ENCODE peak calls at places on chromosomes 1 and 21, in eight cellular contexts. One of them, this sample, is unnamed.
A peak's percentile ranks its signal among the peaks of the same experiment; 100 is the strongest.

GRCh38 chr21:21196848-21197247 is 198.6 kb downstream of the NCAM2 start:
- DNase-seq in left ventricle myocardium superior: no peak
- DNase-seq in RWPE2: no peak
- DNase-seq in small intestine: no peak
- DNase-seq in astrocyte: no peak
- DNase-seq in NCI-H1417: no peak
- DNase-seq in GM03348: no peak
- DNase-seq in esophagus squamous epithelium: no peak
- DNase-seq in this sample: no peak

GRCh38 chr21:34754690-34755647 is 86.2 kb downstream of the CLIC6 start:
- DNase-seq in left ventricle myocardium superior: no peak
- DNase-seq in RWPE2: no peak
- DNase-seq in small intestine: no peak
- DNase-seq in astrocyte: no peak
- DNase-seq in NCI-H1417: no peak
- DNase-seq in GM03348: no peak
- DNase-seq in esophagus squamous epithelium: no peak
- DNase-seq in this sample: no peak

GRCh38 chr1:81377406-81377805 is 423.3 kb upstream of the ADGRL2 start:
- DNase-seq in left ventricle myocardium superior: no peak
- DNase-seq in RWPE2: no peak
- DNase-seq in small intestine: no peak
- DNase-seq in astrocyte: no peak
- DNase-seq in NCI-H1417: no peak
- DNase-seq in GM03348: no peak
- DNase-seq in esophagus squamous epithelium: no peak
- DNase-seq in this sample: no peak

GRCh38 chr1:72891976-72892375 is 609.6 kb upstream of the NEGR1 start:
- DNase-seq in left ventricle myocardium superior: no peak
- DNase-seq in RWPE2: no peak
- DNase-seq in small intestine: no peak
- DNase-seq in astrocyte: peak; percentile 1
- DNase-seq in NCI-H1417: no peak
- DNase-seq in GM03348: no peak
- DNase-seq in esophagus squamous epithelium: no peak
- DNase-seq in this sample: no peak

GRCh38 chr21:20253261-20253660 is 744.9 kb upstream of the NCAM2 start:
- DNase-seq in left ventricle myocardium superior: no peak
- DNase-seq in RWPE2: no peak
- DNase-seq in small intestine: no peak
- DNase-seq in astrocyte: no peak
- DNase-seq in NCI-H1417: no peak
- DNase-seq in GM03348: no peak
- DNase-seq in esophagus squamous epithelium: no peak
- DNase-seq in this sample: no peak

GRCh38 chr1:118928739-118929554 is 59.2 kb downstream of the TBX15 start:
- DNase-seq in left ventricle myocardium superior: no peak
- DNase-seq in RWPE2: no peak
- DNase-seq in small intestine: no peak
- DNase-seq in astrocyte: peak; percentile 9
- DNase-seq in NCI-H1417: no peak
- DNase-seq in GM03348: peak; percentile 21
- DNase-seq in esophagus squamous epithelium: no peak
- DNase-seq in this sample: no peak

GRCh38 chr1:11878081-11878890 is 19.5 kb upstream of the NPPB start:
- DNase-seq in left ventricle myocardium superior: no peak
- DNase-seq in RWPE2: no peak
- DNase-seq in small intestine: no peak
- DNase-seq in astrocyte: no peak
- DNase-seq in NCI-H1417: no peak
- DNase-seq in GM03348: no peak
- DNase-seq in esophagus squamous epithelium: no peak
- DNase-seq in this sample: no peak

GRCh38 chr1:6783221-6783620 is 2.0 kb upstream of the CAMTA1 start:
- DNase-seq in left ventricle myocardium superior: no peak
- DNase-seq in RWPE2: no peak
- DNase-seq in small intestine: no peak
- DNase-seq in astrocyte: no peak
- DNase-seq in NCI-H1417: no peak
- DNase-seq in GM03348: no peak
- DNase-seq in esophagus squamous epithelium: no peak
- DNase-seq in this sample: no peak

GRCh38 chr1:193185206-193185605 is 1.2 kb downstream of the B3GALT2 start:
- DNase-seq in left ventricle myocardium superior: no peak
- DNase-seq in RWPE2: no peak
- DNase-seq in small intestine: no peak
- DNase-seq in astrocyte: no peak
- DNase-seq in NCI-H1417: no peak
- DNase-seq in GM03348: no peak
- DNase-seq in esophagus squamous epithelium: no peak
- DNase-seq in this sample: no peak

GRCh38 chr1:175503538-175503937 is 239.9 kb downstream of the TNR start:
- DNase-seq in left ventricle myocardium superior: no peak
- DNase-seq in RWPE2: no peak
- DNase-seq in small intestine: no peak
- DNase-seq in astrocyte: no peak
- DNase-seq in NCI-H1417: no peak
- DNase-seq in GM03348: no peak
- DNase-seq in esophagus squamous epithelium: no peak
- DNase-seq in this sample: no peak

GRCh38 chr21:41965045-41965444 is 11.2 kb upstream of the C2CD2 start:
- DNase-seq in left ventricle myocardium superior: no peak
- DNase-seq in RWPE2: no peak
- DNase-seq in small intestine: no peak
- DNase-seq in astrocyte: no peak
- DNase-seq in NCI-H1417: no peak
- DNase-seq in GM03348: no peak
- DNase-seq in esophagus squamous epithelium: no peak
- DNase-seq in this sample: no peak

GRCh38 chr1:18955442-18956188 is 861 bp downstream of the IFFO2 start:
- DNase-seq in left ventricle myocardium superior: peak; percentile 65
- DNase-seq in RWPE2: peak; percentile 57
- DNase-seq in small intestine: peak; percentile 38
- DNase-seq in astrocyte: no peak
- DNase-seq in NCI-H1417: peak; percentile 55
- DNase-seq in GM03348: peak; percentile 63
- DNase-seq in esophagus squamous epithelium: no peak
- DNase-seq in this sample: no peak

GRCh38 chr1:225692517-225692879 is 39.6 kb upstream of the ENAH start:
- DNase-seq in left ventricle myocardium superior: no peak
- DNase-seq in RWPE2: no peak
- DNase-seq in small intestine: no peak
- DNase-seq in astrocyte: no peak
- DNase-seq in NCI-H1417: no peak
- DNase-seq in GM03348: no peak
- DNase-seq in esophagus squamous epithelium: no peak
- DNase-seq in this sample: no peak

GRCh38 chr1:149931212-149931805 is 3.7 kb upstream of the SF3B4 start:
- DNase-seq in left ventricle myocardium superior: no peak
- DNase-seq in RWPE2: no peak
- DNase-seq in small intestine: no peak
- DNase-seq in astrocyte: no peak
- DNase-seq in NCI-H1417: no peak
- DNase-seq in GM03348: no peak
- DNase-seq in esophagus squamous epithelium: no peak
- DNase-seq in this sample: no peak

GRCh38 chr1:77424236-77424635 is 142.4 kb downstream of the AK5 start:
- DNase-seq in left ventricle myocardium superior: no peak
- DNase-seq in RWPE2: no peak
- DNase-seq in small intestine: no peak
- DNase-seq in astrocyte: peak; percentile 46
- DNase-seq in NCI-H1417: no peak
- DNase-seq in GM03348: no peak
- DNase-seq in esophagus squamous epithelium: no peak
- DNase-seq in this sample: no peak

GRCh38 chr1:237814319-237814924 is 76.3 kb downstream of the ZP4 start:
- DNase-seq in left ventricle myocardium superior: no peak
- DNase-seq in RWPE2: no peak
- DNase-seq in small intestine: no peak
- DNase-seq in astrocyte: no peak
- DNase-seq in NCI-H1417: no peak
- DNase-seq in GM03348: no peak
- DNase-seq in esophagus squamous epithelium: no peak
- DNase-seq in this sample: no peak

GRCh38 chr1:162772571-162773154 is 17.8 kb upstream of the HSD17B7 start:
- DNase-seq in left ventricle myocardium superior: no peak
- DNase-seq in RWPE2: no peak
- DNase-seq in small intestine: no peak
- DNase-seq in astrocyte: no peak
- DNase-seq in NCI-H1417: no peak
- DNase-seq in GM03348: peak; percentile 56
- DNase-seq in esophagus squamous epithelium: no peak
- DNase-seq in this sample: no peak

GRCh38 chr1:225689882-225690459 is 37.0 kb upstream of the ENAH start:
- DNase-seq in left ventricle myocardium superior: no peak
- DNase-seq in RWPE2: no peak
- DNase-seq in small intestine: peak; percentile 24
- DNase-seq in astrocyte: no peak
- DNase-seq in NCI-H1417: no peak
- DNase-seq in GM03348: peak; percentile 16
- DNase-seq in esophagus squamous epithelium: no peak
- DNase-seq in this sample: no peak

GRCh38 chr1:10649484-10650201 is 146.8 kb downstream of the CASZ1 start:
- DNase-seq in left ventricle myocardium superior: no peak
- DNase-seq in RWPE2: no peak
- DNase-seq in small intestine: no peak
- DNase-seq in astrocyte: no peak
- DNase-seq in NCI-H1417: no peak
- DNase-seq in GM03348: no peak
- DNase-seq in esophagus squamous epithelium: no peak
- DNase-seq in this sample: no peak

GRCh38 chr1:116006486-116006964 is 30.2 kb downstream of the SLC22A15 start:
- DNase-seq in left ventricle myocardium superior: no peak
- DNase-seq in RWPE2: no peak
- DNase-seq in small intestine: peak; percentile 63
- DNase-seq in astrocyte: no peak
- DNase-seq in NCI-H1417: no peak
- DNase-seq in GM03348: no peak
- DNase-seq in esophagus squamous epithelium: no peak
- DNase-seq in this sample: no peak

GRCh38 chr21:21018841-21019240 is 20.6 kb downstream of the NCAM2 start:
- DNase-seq in left ventricle myocardium superior: no peak
- DNase-seq in RWPE2: no peak
- DNase-seq in small intestine: no peak
- DNase-seq in astrocyte: peak; percentile 13
- DNase-seq in NCI-H1417: no peak
- DNase-seq in GM03348: no peak
- DNase-seq in esophagus squamous epithelium: no peak
- DNase-seq in this sample: no peak

GRCh38 chr21:38460171-38460742 is 38.0 kb downstream of the ERG start:
- DNase-seq in left ventricle myocardium superior: no peak
- DNase-seq in RWPE2: peak; percentile 84
- DNase-seq in small intestine: no peak
- DNase-seq in astrocyte: peak; percentile 86
- DNase-seq in NCI-H1417: no peak
- DNase-seq in GM03348: peak; percentile 77
- DNase-seq in esophagus squamous epithelium: no peak
- DNase-seq in this sample: no peak

GRCh38 chr1:206145771-206146290 is 28.6 kb upstream of the AVPR1B start:
- DNase-seq in left ventricle myocardium superior: no peak
- DNase-seq in RWPE2: no peak
- DNase-seq in small intestine: no peak
- DNase-seq in astrocyte: no peak
- DNase-seq in NCI-H1417: no peak
- DNase-seq in GM03348: no peak
- DNase-seq in esophagus squamous epithelium: no peak
- DNase-seq in this sample: no peak

GRCh38 chr1:101371259-101371658 is 134.4 kb downstream of the S1PR1 start:
- DNase-seq in left ventricle myocardium superior: no peak
- DNase-seq in RWPE2: no peak
- DNase-seq in small intestine: no peak
- DNase-seq in astrocyte: peak; percentile 68
- DNase-seq in NCI-H1417: no peak
- DNase-seq in GM03348: peak; percentile 31
- DNase-seq in esophagus squamous epithelium: no peak
- DNase-seq in this sample: peak; percentile 39

GRCh38 chr1:235971020-235971419 is 93.9 kb downstream of the NID1 start:
- DNase-seq in left ventricle myocardium superior: no peak
- DNase-seq in RWPE2: no peak
- DNase-seq in small intestine: no peak
- DNase-seq in astrocyte: no peak
- DNase-seq in NCI-H1417: no peak
- DNase-seq in GM03348: no peak
- DNase-seq in esophagus squamous epithelium: no peak
- DNase-seq in this sample: no peak

GRCh38 chr1:110113551-110113950 is 1.3 kb downstream of the UBL4B start:
- DNase-seq in left ventricle myocardium superior: no peak
- DNase-seq in RWPE2: no peak
- DNase-seq in small intestine: no peak
- DNase-seq in astrocyte: no peak
- DNase-seq in NCI-H1417: no peak
- DNase-seq in GM03348: no peak
- DNase-seq in esophagus squamous epithelium: no peak
- DNase-seq in this sample: no peak

GRCh38 chr1:170768929-170769328 is 105.0 kb downstream of the PRRX1 start:
- DNase-seq in left ventricle myocardium superior: no peak
- DNase-seq in RWPE2: no peak
- DNase-seq in small intestine: no peak
- DNase-seq in astrocyte: no peak
- DNase-seq in NCI-H1417: no peak
- DNase-seq in GM03348: no peak
- DNase-seq in esophagus squamous epithelium: no peak
- DNase-seq in this sample: no peak

GRCh38 chr1:210087058-210087457 is 145.5 kb upstream of the SERTAD4 start:
- DNase-seq in left ventricle myocardium superior: no peak
- DNase-seq in RWPE2: no peak
- DNase-seq in small intestine: no peak
- DNase-seq in astrocyte: no peak
- DNase-seq in NCI-H1417: no peak
- DNase-seq in GM03348: no peak
- DNase-seq in esophagus squamous epithelium: no peak
- DNase-seq in this sample: no peak

GRCh38 chr1:7225711-7226505 is 440.7 kb downstream of the CAMTA1 start:
- DNase-seq in left ventricle myocardium superior: no peak
- DNase-seq in RWPE2: no peak
- DNase-seq in small intestine: no peak
- DNase-seq in astrocyte: no peak
- DNase-seq in NCI-H1417: no peak
- DNase-seq in GM03348: no peak
- DNase-seq in esophagus squamous epithelium: no peak
- DNase-seq in this sample: no peak

GRCh38 chr1:19329611-19330010 is 17.5 kb downstream of the SLC66A1 start:
- DNase-seq in left ventricle myocardium superior: no peak
- DNase-seq in RWPE2: no peak
- DNase-seq in small intestine: no peak
- DNase-seq in astrocyte: no peak
- DNase-seq in NCI-H1417: no peak
- DNase-seq in GM03348: no peak
- DNase-seq in esophagus squamous epithelium: no peak
- DNase-seq in this sample: no peak

GRCh38 chr1:8711161-8711560 is 106.3 kb downstream of the RERE start:
- DNase-seq in left ventricle myocardium superior: no peak
- DNase-seq in RWPE2: no peak
- DNase-seq in small intestine: no peak
- DNase-seq in astrocyte: peak; percentile 17
- DNase-seq in NCI-H1417: no peak
- DNase-seq in GM03348: no peak
- DNase-seq in esophagus squamous epithelium: no peak
- DNase-seq in this sample: no peak

GRCh38 chr1:4178501-4178900 is 278.4 kb upstream of the C1orf174 start:
- DNase-seq in left ventricle myocardium superior: no peak
- DNase-seq in RWPE2: no peak
- DNase-seq in small intestine: no peak
- DNase-seq in astrocyte: no peak
- DNase-seq in NCI-H1417: no peak
- DNase-seq in GM03348: no peak
- DNase-seq in esophagus squamous epithelium: no peak
- DNase-seq in this sample: no peak

GRCh38 chr1:228911225-228911624 is 175.9 kb downstream of the RHOU start:
- DNase-seq in left ventricle myocardium superior: no peak
- DNase-seq in RWPE2: no peak
- DNase-seq in small intestine: no peak
- DNase-seq in astrocyte: no peak
- DNase-seq in NCI-H1417: peak; percentile 23
- DNase-seq in GM03348: no peak
- DNase-seq in esophagus squamous epithelium: no peak
- DNase-seq in this sample: no peak

GRCh38 chr1:207268337-207268736 is 53.1 kb upstream of the CD55 start:
- DNase-seq in left ventricle myocardium superior: no peak
- DNase-seq in RWPE2: no peak
- DNase-seq in small intestine: peak; percentile 44
- DNase-seq in astrocyte: no peak
- DNase-seq in NCI-H1417: no peak
- DNase-seq in GM03348: no peak
- DNase-seq in esophagus squamous epithelium: no peak
- DNase-seq in this sample: no peak